ENCODE peak calls at places on chromosomes 16 and 17, in ten cellular contexts. R, N, I, E, U, G, K, F, A and Z are unnamed samples.

GRCh38 chr17:13921841-13922776 is 147.2 kb upstream of the COX10 start:
- DNase-seq in K (no peak), F (no peak), A (no peak), R (no peak), U (no peak), N (no peak), I (no peak), E (peak), G (no peak), Z (no peak)

GRCh38 chr16:2194852-2195315 is 1.5 kb downstream of the CASKIN1 start:
- DNase-seq in A (no peak), G (peak), U (no peak), K (peak), E (peak), R (no peak), N (no peak), F (peak), I (no peak), Z (no peak)

GRCh38 chr17:40605301-40605700 is 40.0 kb upstream of the CCR7 start:
- DNase-seq in A (no peak), N (no peak), F (no peak), E (no peak), G (no peak), U (no peak), R (no peak), I (no peak), K (no peak), Z (no peak)

GRCh38 chr17:51228177-51228576 is 31.7 kb downstream of the MBTD1 start:
- DNase-seq in E (no peak), R (no peak), F (no peak), N (no peak), K (no peak), A (no peak), G (no peak), U (no peak), I (no peak), Z (no peak)

GRCh38 chr17:45168991-45169752 is 7.5 kb downstream of the HEXIM2 start:
- DNase-seq in I (no peak), R (no peak), G (no peak), K (no peak), F (no peak), E (no peak), N (no peak), U (no peak), A (no peak), Z (no peak)

GRCh38 chr16:56491657-56492261 is 28.1 kb downstream of the BBS2 start:
- DNase-seq in R (no peak), N (no peak), U (no peak), K (no peak), I (no peak), F (no peak), A (no peak), E (no peak), G (no peak), Z (no peak)

GRCh38 chr17:9224485-9224884 is 203.2 kb downstream of the NTN1 start:
- DNase-seq in I (no peak), E (no peak), U (no peak), A (no peak), F (no peak), G (no peak), R (no peak), K (no peak), N (no peak), Z (no peak)

GRCh38 chr16:65355706-65356105 is 233.8 kb upstream of the CDH11 start:
- DNase-seq in U (no peak), A (no peak), R (no peak), F (no peak), E (no peak), G (no peak), I (no peak), N (no peak), K (no peak), Z (no peak)

GRCh38 chr16:71626018-71626857 is at the start of gene MARVELD3:
- DNase-seq in U (no peak), I (no peak), F (peak), E (peak), R (no peak), A (no peak), G (no peak), N (no peak), K (peak), Z (no peak)

GRCh38 chr16:64586756-64587155 is 535.1 kb downstream of the CDH11 start:
- DNase-seq in N (no peak), U (no peak), R (no peak), K (no peak), E (peak), I (no peak), G (peak), A (no peak), F (no peak), Z (no peak)

GRCh38 chr16:22250522-22250921 is 44.4 kb downstream of the EEF2K start:
- DNase-seq in R (no peak), I (no peak), F (no peak), N (no peak), K (no peak), A (no peak), U (no peak), E (no peak), G (no peak), Z (no peak)

GRCh38 chr17:79788989-79789942 is 7.6 kb downstream of the CBX8 start:
- DNase-seq in A (no peak), F (peak), I (no peak), N (no peak), K (peak), E (peak), R (no peak), U (no peak), G (no peak), Z (no peak)

GRCh38 chr16:53080345-53081031 is 25.7 kb downstream of the CHD9 start:
- DNase-seq in A (peak), N (no peak), K (no peak), U (no peak), I (peak), G (peak), F (peak), R (no peak), E (peak), Z (no peak)

GRCh38 chr17:82737981-82738877 is 2.8 kb downstream of the FN3K start:
- DNase-seq in A (no peak), U (peak), K (no peak), F (peak), N (peak), G (no peak), I (peak), R (no peak), E (no peak), Z (peak)

GRCh38 chr17:64964796-64965195 is 45.5 kb upstream of the LRRC37A3 start:
- DNase-seq in G (no peak), N (no peak), A (no peak), U (no peak), I (no peak), K (peak), F (no peak), R (no peak), E (no peak), Z (peak)

GRCh38 chr16:19118938-19119431 is 5.2 kb downstream of the ITPRIPL2 start:
- DNase-seq in N (no peak), U (peak), G (no peak), E (no peak), R (no peak), K (no peak), I (peak), F (peak), A (peak), Z (no peak)

GRCh38 chr16:49594706-49595534 is 221.3 kb downstream of the C16orf78 start:
- DNase-seq in A (no peak), E (no peak), U (no peak), N (no peak), R (no peak), I (no peak), K (no peak), G (peak), F (no peak), Z (no peak)

GRCh38 chr17:78360371-78361226 is 722 bp upstream of the SOCS3 start:
- DNase-seq in F (peak), A (peak), N (peak), E (peak), U (peak), K (peak), R (no peak), I (peak), G (peak), Z (peak)

GRCh38 chr17:78359216-78359935 is 501 bp downstream of the SOCS3 start:
- DNase-seq in A (no peak), K (peak), U (no peak), N (no peak), F (no peak), G (peak), R (no peak), I (no peak), E (peak), Z (no peak)

GRCh38 chr17:78361227-78361683 is 1.4 kb upstream of the SOCS3 start:
- DNase-seq in R (no peak), I (no peak), F (no peak), E (peak), G (no peak), A (no peak), U (no peak), K (no peak), N (no peak), Z (no peak)

GRCh38 chr17:78358538-78359215 is 1.2 kb downstream of the SOCS3 start:
- DNase-seq in F (no peak), N (no peak), I (no peak), A (no peak), R (no peak), U (peak), G (no peak), E (no peak), K (peak), Z (no peak)

DNA sequence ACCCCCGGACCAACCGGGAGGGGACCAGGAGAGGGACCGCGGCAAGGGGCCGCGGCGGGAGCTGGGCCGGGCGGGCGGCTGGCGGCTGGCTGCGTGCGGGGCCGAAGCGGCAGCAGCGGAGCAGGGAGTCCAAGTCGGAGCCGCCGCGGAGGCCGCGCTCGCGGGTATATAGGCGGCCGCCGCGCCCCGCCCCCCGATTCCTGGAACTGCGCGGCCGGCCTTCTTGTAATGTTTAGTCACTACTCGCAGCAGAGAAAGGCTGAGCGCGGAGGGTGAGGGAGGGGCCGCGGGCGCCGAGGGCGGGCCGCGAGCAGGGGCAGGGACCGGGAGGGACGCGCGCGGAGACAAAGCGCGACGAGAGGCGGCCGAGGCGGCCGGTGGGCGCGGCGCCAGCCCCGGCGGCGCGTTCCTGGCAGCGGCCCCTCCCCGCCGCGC is at the start of gene SOCS3:
- DNase-seq in U (peak), A (peak), F (peak), R (peak), I (peak), K (peak), N (peak), E (peak), G (peak), Z (peak)
- H3K27ac ChIP-seq in U (peak), A (peak), F (peak), R (peak), I (peak), K (peak), N (peak), E (peak), G (peak), Z (peak)

GRCh38 chr17:81518113-81518784 is 5.7 kb upstream of the ACTG1 start:
- DNase-seq in F (no peak), I (no peak), E (peak), N (no peak), G (no peak), U (no peak), A (no peak), K (peak), R (no peak), Z (no peak)
- H3K27ac ChIP-seq in F (peak), I (peak), E (no peak), N (no peak), G (no peak), U (no peak), A (peak), K (no peak), R (peak), Z (no peak)

GRCh38 chr16:75114179-75114945 is 2.2 kb downstream of the LDHD start:
- DNase-seq in A (no peak), U (no peak), G (no peak), E (no peak), F (no peak), N (no peak), K (no peak), R (no peak), I (no peak), Z (no peak)

GRCh38 chr16:75116081-75116910 is at the start of gene LDHD:
- DNase-seq in F (peak), N (peak), R (peak), A (peak), G (peak), E (peak), I (peak), K (peak), U (peak), Z (peak)

GRCh38 chr16:75116911-75117245 is 298 bp upstream of the LDHD start:
- DNase-seq in A (no peak), F (no peak), E (no peak), K (no peak), N (no peak), R (no peak), I (no peak), U (no peak), G (no peak), Z (no peak)

GRCh38 chr16:75113541-75114121 is 2.9 kb downstream of the LDHD start:
- DNase-seq in I (no peak), N (no peak), K (no peak), E (no peak), G (no peak), U (no peak), R (no peak), A (no peak), F (no peak), Z (no peak)

GRCh38 chr16:75114946-75115825 is 1.4 kb downstream of the LDHD start:
- DNase-seq in N (no peak), R (no peak), G (no peak), U (no peak), A (no peak), E (no peak), F (no peak), I (no peak), K (no peak), Z (no peak)
- H3K27ac ChIP-seq in N (no peak), R (no peak), G (no peak), U (no peak), A (peak), E (no peak), F (no peak), I (no peak), K (no peak), Z (no peak)

GRCh38 chr16:81293909-81294802 is 20.6 kb upstream of the GAN start:
- DNase-seq in K (no peak), R (no peak), F (peak), A (no peak), N (no peak), I (no peak), U (no peak), E (no peak), G (no peak), Z (no peak)
- H3K27ac ChIP-seq in K (no peak), R (no peak), F (peak), A (no peak), N (no peak), I (no peak), U (no peak), E (no peak), G (no peak), Z (no peak)

DNA sequence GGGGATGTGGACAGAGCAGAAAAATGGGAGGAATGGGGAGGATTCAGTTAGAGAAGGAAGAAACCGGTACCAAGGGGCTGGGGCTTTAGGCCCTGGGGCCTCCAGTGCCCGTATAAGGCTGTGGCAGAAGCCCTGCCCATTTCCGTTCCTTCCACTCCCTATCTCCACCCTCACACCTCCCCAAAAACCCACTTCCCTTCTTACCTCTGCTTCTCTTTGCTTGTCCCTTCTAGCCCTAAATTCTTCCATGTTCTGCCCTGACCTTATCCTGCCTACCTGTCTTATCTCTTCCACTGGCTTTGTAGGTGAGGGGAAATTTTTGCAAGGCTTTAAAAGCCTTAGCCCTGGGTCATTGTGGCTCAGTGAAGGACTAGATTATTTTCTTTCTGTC is 4.1 kb downstream of the RNF167 start:
- DNase-seq in A (no peak), I (no peak), G (no peak), U (no peak), F (no peak), R (no peak), E (peak), K (no peak), N (no peak), Z (no peak)
- H3K27ac ChIP-seq in A (peak), I (no peak), G (no peak), U (no peak), F (peak), R (peak), E (no peak), K (peak), N (no peak), Z (no peak)

GRCh38 chr16:87061521-87061920 is 255.7 kb downstream of the C16orf95 start:
- DNase-seq in U (no peak), F (no peak), R (no peak), I (no peak), E (no peak), N (no peak), G (no peak), K (no peak), A (no peak), Z (no peak)

GRCh38 chr16:87062569-87063442 is 254.4 kb downstream of the C16orf95 start:
- DNase-seq in E (peak), A (peak), F (peak), G (peak), N (peak), I (peak), U (peak), R (peak), K (peak), Z (peak)

GRCh38 chr16:87064731-87065720 is 252.2 kb downstream of the C16orf95 start:
- DNase-seq in N (no peak), A (no peak), F (no peak), I (peak), K (no peak), U (no peak), G (no peak), R (no peak), E (no peak), Z (no peak)

GRCh38 chr16:87065781-87066694 is 251.2 kb downstream of the C16orf95 start:
- DNase-seq in E (no peak), G (no peak), K (no peak), A (no peak), I (no peak), R (no peak), N (no peak), U (no peak), F (no peak), Z (no peak)

DNA sequence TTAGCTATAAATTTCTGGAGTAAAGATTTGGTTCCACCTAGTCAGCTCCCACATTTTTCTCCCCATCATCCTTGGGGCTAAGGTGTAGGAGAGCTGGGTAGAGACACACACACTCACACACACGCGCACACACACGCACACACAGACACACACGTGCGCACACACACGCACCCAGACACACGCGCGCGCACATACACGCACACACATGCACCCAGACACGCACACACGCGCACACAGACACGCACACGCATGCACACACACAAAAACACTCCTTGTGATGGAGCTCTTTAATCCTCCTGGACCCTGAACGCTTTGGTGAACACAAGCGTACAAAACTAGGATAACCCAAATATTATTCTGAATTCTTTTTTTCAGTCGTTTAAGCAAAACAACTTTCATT is 253.6 kb downstream of the C16orf95 start:
- DNase-seq in A (no peak), G (no peak), R (no peak), U (no peak), E (no peak), F (no peak), N (no peak), K (no peak), I (no peak), Z (no peak)
- H3K27ac ChIP-seq in A (peak), G (no peak), R (peak), U (no peak), E (no peak), F (no peak), N (no peak), K (no peak), I (no peak), Z (no peak)

GRCh38 chr16:13896543-13897182 is 23.3 kb upstream of the ERCC4 start:
- DNase-seq in R (no peak), N (no peak), A (no peak), F (no peak), E (peak), G (peak), I (no peak), U (no peak), K (no peak), Z (no peak)

GRCh38 chr16:13902052-13902451 is 17.9 kb upstream of the ERCC4 start:
- DNase-seq in G (no peak), E (no peak), I (no peak), F (no peak), N (no peak), U (no peak), A (no peak), K (no peak), R (no peak), Z (no peak)

GRCh38 chr16:13898233-13898632 is 21.7 kb upstream of the ERCC4 start:
- DNase-seq in R (no peak), F (no peak), E (no peak), U (no peak), N (no peak), G (no peak), A (no peak), K (no peak), I (peak), Z (no peak)

GRCh38 chr16:13895516-13895915 is 24.4 kb upstream of the ERCC4 start:
- DNase-seq in F (no peak), A (no peak), N (no peak), K (no peak), U (no peak), R (no peak), I (no peak), G (no peak), E (no peak), Z (no peak)

GRCh38 chr16:13897806-13898205 is 22.1 kb upstream of the ERCC4 start:
- DNase-seq in K (no peak), N (no peak), R (no peak), F (no peak), A (no peak), I (no peak), U (no peak), E (no peak), G (no peak), Z (no peak)
- H3K27ac ChIP-seq in K (no peak), N (no peak), R (peak), F (no peak), A (peak), I (peak), U (no peak), E (no peak), G (no peak), Z (no peak)

GRCh38 chr17:27471321-27472269 is 15.3 kb downstream of the KSR1 start:
- DNase-seq in N (no peak), K (no peak), R (no peak), E (no peak), A (no peak), G (no peak), F (no peak), I (no peak), U (peak), Z (peak)
- H3K27ac ChIP-seq in N (no peak), K (no peak), R (no peak), E (no peak), A (no peak), G (no peak), F (no peak), I (no peak), U (no peak), Z (no peak)

GRCh38 chr17:49762148-49762941 is 1.6 kb downstream of the FAM117A start:
- DNase-seq in F (no peak), I (no peak), A (no peak), N (no peak), G (no peak), E (no peak), K (no peak), U (no peak), R (no peak), Z (no peak)
- H3K27ac ChIP-seq in F (no peak), I (no peak), A (peak), N (no peak), G (no peak), E (no peak), K (no peak), U (no peak), R (no peak), Z (no peak)